ENCODE peak calls at places on chromosome 3, in ten cellular contexts. V, S, O, Q, W, E, P, A, L and B are unnamed samples.

GRCh38 chr3:194756460-194757355 is 71.0 kb downstream of the FAM43A start:
- DNase-seq in W (no peak), V (peak), P (no peak), A (no peak), E (no peak), L (peak), O (no peak), Q (no peak), S (no peak), B (no peak)

GRCh38 chr3:171781711-171782127 is 28.6 kb downstream of the PLD1 start:
- DNase-seq in L (no peak), V (no peak), O (no peak), W (no peak), Q (no peak), E (no peak), S (peak), P (no peak), A (no peak), B (no peak)

GRCh38 chr3:67647390-67647878 is 7.0 kb downstream of the SUCLG2 start:
- DNase-seq in A (no peak), S (peak), V (no peak), Q (no peak), O (no peak), L (no peak), W (no peak), P (peak), E (no peak), B (peak)

GRCh38 chr3:167066977-167067843 is 312.9 kb downstream of the ZBBX start:
- DNase-seq in V (no peak), S (no peak), P (peak), L (peak), O (no peak), Q (no peak), E (no peak), A (no peak), W (no peak), B (no peak)

GRCh38 chr3:153026026-153026425 is 136.0 kb upstream of the RAP2B start:
- DNase-seq in P (no peak), A (peak), V (no peak), Q (no peak), E (no peak), S (peak), O (no peak), L (peak), W (no peak), B (no peak)

GRCh38 chr3:127215714-127216414 is 22.9 kb downstream of the PRR23E start:
- DNase-seq in S (no peak), A (no peak), E (no peak), P (no peak), O (no peak), Q (no peak), W (no peak), L (no peak), V (no peak), B (no peak)

GRCh38 chr3:81696090-81696489 is 65.4 kb downstream of the GBE1 start:
- DNase-seq in S (no peak), Q (no peak), O (no peak), P (no peak), A (no peak), V (no peak), L (no peak), W (no peak), E (no peak), B (no peak)

GRCh38 chr3:30418443-30418842 is 188.0 kb upstream of the TGFBR2 start:
- DNase-seq in S (peak), L (no peak), O (no peak), E (no peak), W (no peak), P (no peak), A (no peak), Q (no peak), V (no peak), B (no peak)

GRCh38 chr3:120364821-120365220 is 15.7 kb upstream of the LRRC58 start:
- DNase-seq in O (no peak), S (peak), E (no peak), V (no peak), P (no peak), A (no peak), L (no peak), W (no peak), Q (no peak), B (no peak)

GRCh38 chr3:27360113-27361078 is 8.8 kb downstream of the NEK10 start:
- DNase-seq in O (no peak), A (peak), S (peak), Q (no peak), P (peak), E (no peak), L (peak), W (no peak), V (no peak), B (peak)

GRCh38 chr3:132405188-132405587 is 12.1 kb upstream of the DNAJC13 start:
- DNase-seq in S (peak), W (no peak), A (no peak), L (no peak), V (no peak), Q (no peak), E (no peak), P (no peak), O (no peak), B (no peak)

GRCh38 chr3:187878776-187879524 is 133.7 kb upstream of the BCL6 start:
- DNase-seq in O (no peak), E (no peak), V (no peak), P (no peak), L (no peak), Q (no peak), W (no peak), S (peak), A (no peak), B (no peak)

GRCh38 chr3:28349397-28350000 is 875 bp upstream of the AZI2 start:
- DNase-seq in P (no peak), V (no peak), W (no peak), S (peak), Q (no peak), E (no peak), L (peak), A (no peak), O (no peak), B (no peak)

GRCh38 chr3:42257007-42257406 is 9.0 kb downstream of the CCK start:
- DNase-seq in S (no peak), Q (no peak), P (no peak), W (no peak), A (no peak), O (no peak), L (no peak), E (no peak), V (no peak), B (no peak)

GRCh38 chr3:182837855-182838454 is 44.7 kb downstream of the ATP11B start:
- DNase-seq in W (no peak), L (peak), O (no peak), A (peak), P (no peak), S (peak), Q (no peak), E (no peak), V (no peak), B (no peak)

GRCh38 chr3:55654123-55654787 is 167.1 kb upstream of the WNT5A start:
- DNase-seq in W (no peak), Q (no peak), V (no peak), L (no peak), S (no peak), P (no peak), E (no peak), A (no peak), O (no peak), B (no peak)